ENCODE peak calls at places on chromosomes 7 and 10, in four cellular contexts. F, V, Y and W are unnamed samples.

GRCh38 chr10:944034-944831 is 12.7 kb upstream of the LARP4B start:
- DNase-seq in V (no peak), F (no peak), Y (no peak), W (no peak)

GRCh38 chr10:51031995-51032394 is 42.3 kb upstream of the PRKG1 start:
- DNase-seq in F (no peak), V (no peak), Y (no peak), W (no peak)

GRCh38 chr7:140649566-140650205 is 9.1 kb upstream of the DENND2A start:
- DNase-seq in V (no peak), Y (no peak), F (no peak), W (no peak)

GRCh38 chr10:100886946-100887345 is 25.8 kb upstream of the SLF2 start:
- DNase-seq in F (no peak), Y (no peak), V (no peak), W (no peak)

GRCh38 chr7:28533731-28534531 is 121.6 kb downstream of the CREB5 start:
- DNase-seq in F (no peak), Y (no peak), V (no peak), W (no peak)

GRCh38 chr10:119199231-119199992 is 8.0 kb upstream of the GRK5 start:
- DNase-seq in F (no peak), Y (peak), V (peak), W (peak)

GRCh38 chr7:44388089-44388970 is 62.9 kb upstream of the CAMK2B start:
- DNase-seq in Y (no peak), V (no peak), F (no peak), W (no peak)

GRCh38 chr7:128112781-128113221 is 81.6 kb upstream of the LRRC4 start:
- DNase-seq in V (no peak), Y (no peak), F (no peak), W (no peak)

GRCh38 chr10:12448729-12449391 is 99.5 kb downstream of the CAMK1D start:
- DNase-seq in V (no peak), Y (no peak), F (peak), W (peak)

GRCh38 chr10:72316748-72317435 is 37.8 kb downstream of the DNAJB12 start:
- DNase-seq in F (no peak), Y (peak), V (peak), W (no peak)

DNA sequence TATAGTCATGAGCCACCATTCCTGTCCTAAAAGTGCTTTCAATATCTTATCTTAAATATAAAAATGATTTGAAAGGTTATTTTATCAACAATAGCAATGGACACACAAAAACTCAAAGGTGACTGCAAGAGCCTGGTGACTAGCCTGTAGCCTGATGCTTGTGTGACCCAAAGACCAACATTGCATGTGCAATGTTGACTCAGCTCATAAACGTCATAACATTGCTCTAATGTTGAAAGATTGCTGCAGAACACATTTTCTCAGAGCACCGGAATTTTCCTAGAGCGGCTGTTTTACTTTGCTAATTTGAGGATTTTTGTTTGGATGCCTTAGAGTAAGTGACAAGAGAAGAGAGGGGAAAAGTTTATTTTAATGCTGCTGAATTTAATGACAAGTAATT is 107.1 kb downstream of the RAB18 start:
- DNase-seq in F (no peak), V (peak), Y (no peak), W (no peak)
- TF ChIP-seq TARDBP in F (no peak), V (no peak), Y (no peak), W (no peak)

DNA sequence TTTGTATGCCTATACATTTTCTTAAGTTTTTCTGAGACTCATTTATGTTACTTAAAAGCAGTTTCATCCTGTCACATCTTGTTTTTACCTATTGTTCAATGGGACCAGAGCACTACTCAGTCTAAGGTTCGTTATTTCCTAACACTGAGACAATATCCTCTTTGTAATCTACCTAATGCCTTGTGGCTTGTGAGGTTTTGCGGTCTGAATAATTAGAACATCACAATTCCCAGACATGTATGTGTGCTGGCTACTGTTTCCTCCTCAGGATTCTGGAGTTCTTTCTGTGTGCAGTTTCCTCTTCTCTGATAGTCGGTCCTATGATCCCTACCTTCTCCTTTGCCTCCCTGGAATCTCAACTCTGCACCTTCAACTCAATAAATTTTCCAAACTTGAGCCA is 620.2 kb downstream of the ANKRD7 start:
- DNase-seq in F (no peak), Y (no peak), V (peak), W (no peak)
- TF ChIP-seq SP1 in F (no peak), Y (no peak), V (no peak), W (no peak)

DNA sequence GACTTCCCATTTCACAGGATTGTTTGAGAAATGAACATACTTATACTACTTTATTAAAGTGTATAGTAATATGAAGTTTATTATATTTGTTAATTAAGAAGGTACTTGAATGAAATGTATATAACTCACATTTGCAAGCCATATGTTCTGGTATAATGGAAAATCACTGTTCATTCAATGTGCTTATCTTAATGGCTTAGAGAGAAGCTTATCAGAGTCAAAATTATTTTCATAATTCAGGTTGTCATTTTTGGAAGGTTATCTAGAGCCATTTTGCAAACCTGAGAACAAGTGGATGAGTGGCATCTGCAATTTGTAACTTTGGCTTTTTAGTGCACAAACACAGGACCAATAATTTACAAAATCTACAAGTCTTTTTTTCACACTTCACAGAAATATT is 621.0 kb downstream of the ARL4A start:
- DNase-seq in V (no peak), F (no peak), Y (no peak), W (no peak)
- TF ChIP-seq TARDBP in V (no peak), F (no peak), Y (no peak), W (no peak)

DNA sequence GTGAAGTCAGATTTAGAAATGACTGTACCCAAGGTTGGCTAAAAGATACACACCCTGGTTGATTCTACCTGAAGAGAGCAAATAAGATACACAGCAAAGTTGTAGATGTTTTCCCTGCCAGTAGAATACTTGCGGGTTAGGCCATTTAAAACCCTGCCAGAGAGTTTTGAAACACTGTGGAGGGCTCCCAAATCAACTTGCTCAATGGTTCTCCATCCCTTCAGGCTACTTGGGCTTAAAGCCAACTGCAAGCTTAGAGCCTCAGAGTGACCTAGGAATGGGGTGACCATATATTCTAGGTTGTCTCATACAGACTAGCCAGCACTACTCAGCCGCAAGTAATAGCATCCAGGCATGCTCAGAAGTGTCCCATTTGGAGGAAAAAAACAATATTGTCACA is 10.0 kb downstream of the CAV1 start:
- DNase-seq in V (no peak), F (no peak), Y (no peak), W (no peak)
- TF ChIP-seq SP1 in V (no peak), F (no peak), Y (no peak), W (no peak)

GRCh38 chr7:133916621-133917020 is 210.5 kb upstream of the LRGUK start:
- DNase-seq in V (no peak), Y (no peak), F (no peak), W (no peak)

GRCh38 chr7:133904766-133905165 is 222.4 kb upstream of the LRGUK start:
- DNase-seq in V (no peak), Y (no peak), F (no peak), W (no peak)

GRCh38 chr7:133911724-133912123 is 215.4 kb upstream of the LRGUK start:
- DNase-seq in Y (no peak), F (peak), V (no peak), W (no peak)

GRCh38 chr7:133912916-133913697 is 214.0 kb upstream of the LRGUK start:
- DNase-seq in V (no peak), F (no peak), Y (no peak), W (no peak)

GRCh38 chr7:133910761-133911160 is 216.4 kb upstream of the LRGUK start:
- DNase-seq in Y (no peak), F (no peak), V (no peak), W (no peak)
- TF ChIP-seq TARDBP in Y (no peak), F (no peak), V (no peak), W (no peak)

GRCh38 chr7:13803134-13803533 is 186.3 kb downstream of the ETV1 start:
- DNase-seq in F (no peak), Y (no peak), V (no peak), W (no peak)
- TF ChIP-seq SP1 in F (no peak), Y (no peak), V (no peak), W (no peak)

GRCh38 chr10:130018730-130019185 is 54.7 kb upstream of the EBF3 start:
- DNase-seq in V (no peak), F (no peak), Y (no peak), W (no peak)

GRCh38 chr10:130016095-130016494 is 52.0 kb upstream of the EBF3 start:
- DNase-seq in V (no peak), F (no peak), Y (no peak), W (no peak)

GRCh38 chr10:130017631-130018022 is 53.6 kb upstream of the EBF3 start:
- DNase-seq in F (no peak), V (no peak), Y (no peak), W (no peak)

GRCh38 chr10:130017010-130017630 is 53.0 kb upstream of the EBF3 start:
- DNase-seq in F (no peak), V (no peak), Y (no peak), W (no peak)

DNA sequence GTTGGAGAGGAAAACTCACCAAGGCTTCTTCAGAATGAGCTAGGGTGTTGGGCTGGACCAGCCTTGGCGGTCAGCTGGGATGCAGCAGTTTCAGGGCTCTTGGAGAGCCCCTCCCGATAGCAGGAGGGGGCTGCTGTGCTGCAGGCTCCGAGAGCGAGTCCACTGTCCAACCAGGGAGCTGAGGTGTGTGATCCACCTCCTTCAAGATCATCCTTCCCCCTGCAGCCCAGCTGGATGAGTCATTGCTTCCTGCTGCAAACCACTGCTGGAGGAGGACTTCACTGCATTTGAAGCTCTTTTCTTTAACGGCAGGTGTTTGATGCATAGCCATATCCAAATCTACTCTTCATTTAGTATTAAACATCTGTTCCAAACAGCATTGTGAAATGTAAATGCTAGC is 54.2 kb upstream of the EBF3 start:
- DNase-seq in Y (no peak), V (no peak), F (no peak), W (no peak)
- TF ChIP-seq TARDBP in Y (no peak), V (no peak), F (no peak), W (no peak)

GRCh38 chr10:34598972-34599371 is 216.1 kb downstream of the PARD3 start:
- DNase-seq in F (no peak), V (no peak), Y (no peak), W (no peak)

GRCh38 chr10:34593955-34594354 is 221.1 kb downstream of the PARD3 start:
- DNase-seq in F (no peak), Y (no peak), V (no peak), W (no peak)

DNA sequence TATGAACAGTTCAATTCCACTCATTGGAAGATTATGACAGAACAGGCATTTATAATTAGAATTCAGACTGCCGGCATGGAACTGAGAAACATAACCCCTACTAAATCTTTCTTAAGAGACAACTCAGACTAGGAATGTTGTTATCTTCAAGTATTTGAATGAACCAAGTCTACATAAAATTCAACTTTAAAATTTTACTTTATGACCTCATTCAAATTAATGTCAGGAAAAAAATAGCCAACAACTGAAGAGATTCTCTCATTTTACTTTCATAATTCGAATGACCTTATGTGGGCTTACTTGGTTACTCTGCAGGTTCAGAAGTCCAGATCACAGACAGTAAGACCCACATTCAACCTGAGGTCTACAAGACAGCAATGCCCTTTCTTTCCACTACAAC is 215.7 kb downstream of the PARD3 start:
- DNase-seq in V (no peak), Y (no peak), F (no peak), W (no peak)
- TF ChIP-seq SP1 in V (no peak), Y (no peak), F (no peak), W (no peak)

GRCh38 chr7:94445696-94446194 is 51.0 kb downstream of the COL1A2 start:
- DNase-seq in Y (no peak), F (no peak), V (peak), W (no peak)

GRCh38 chr7:94450044-94450697 is 55.5 kb downstream of the COL1A2 start:
- DNase-seq in V (no peak), Y (no peak), F (no peak), W (no peak)

GRCh38 chr7:94444808-94445207 is 50.1 kb downstream of the COL1A2 start:
- DNase-seq in F (no peak), V (no peak), Y (no peak), W (no peak)

GRCh38 chr7:94449151-94449725 is 54.5 kb downstream of the COL1A2 start:
- DNase-seq in V (peak), Y (peak), F (peak), W (peak)

DNA sequence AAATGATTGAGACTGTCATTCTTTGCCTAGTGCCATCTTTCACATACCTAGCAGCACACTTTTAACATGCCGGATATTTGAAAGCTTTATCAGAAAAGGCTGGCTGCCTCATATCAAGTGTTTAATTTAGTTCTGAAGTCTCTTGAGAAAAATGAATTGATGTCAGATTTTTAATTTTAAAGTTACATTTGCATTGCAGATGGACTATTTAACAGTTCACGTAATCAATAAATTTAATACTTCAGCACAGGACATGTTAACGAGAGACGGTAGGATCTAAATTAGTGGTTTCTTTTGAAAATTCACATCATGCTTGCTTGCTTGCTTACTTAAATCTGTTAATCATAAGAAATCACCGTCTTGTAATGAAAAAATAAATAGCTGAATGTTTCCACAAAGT is 51.6 kb downstream of the COL1A2 start:
- DNase-seq in V (no peak), Y (no peak), F (no peak), W (no peak)
- TF ChIP-seq TARDBP in V (no peak), Y (no peak), F (no peak), W (no peak)

DNA sequence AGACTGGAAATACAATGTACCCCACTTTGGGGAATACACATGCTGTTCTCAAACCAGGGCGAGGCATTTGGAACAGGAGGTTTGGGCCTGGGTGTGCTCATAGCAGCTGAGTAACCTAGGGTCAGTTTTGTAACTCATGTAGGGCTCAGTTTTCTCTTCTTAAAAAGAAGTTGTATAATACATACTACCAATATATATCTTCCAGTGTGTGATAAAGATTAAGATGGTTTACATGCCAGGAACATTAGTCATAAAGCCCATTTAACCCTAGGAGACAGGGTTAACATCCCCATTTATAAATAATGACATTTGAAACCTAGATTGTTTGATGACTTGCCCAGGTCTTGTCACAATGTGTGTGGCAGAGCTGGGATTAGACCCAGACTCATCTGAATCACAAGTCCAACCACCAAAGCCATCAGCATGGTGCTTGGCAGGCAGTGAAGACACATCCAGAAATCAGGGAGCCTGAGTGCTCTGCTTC is 6.0 kb downstream of the AKR1B10 start:
- DNase-seq in Y (no peak), F (no peak), V (no peak), W (no peak)
- TF ChIP-seq SP1 in Y (no peak), F (no peak), V (no peak), W (no peak)